ENCODE peak calls at places on chromosome 18, in ten cellular contexts. One of them, this sample, is unnamed.

GRCh38 chr18:934518-935123 is 29.9 kb downstream of the ADCYAP1 start:
- DNase-seq in aorta: no peak
- DNase-seq in foreskin fibroblast: no peak
- DNase-seq in esophagus squamous epithelium: no peak
- DNase-seq in DND-41: no peak
- DNase-seq in BJ: no peak
- DNase-seq in Peyer's patch: no peak
- DNase-seq in mammary epithelial cell: no peak
- DNase-seq in SJSA1: no peak
- DNase-seq in left ventricle myocardium inferior: no peak
- DNase-seq in this sample: no peak

GRCh38 chr18:34875150-34875549 is 165.1 kb downstream of the DTNA start:
- DNase-seq in SJSA1: no peak
- DNase-seq in foreskin fibroblast: no peak
- DNase-seq in aorta: no peak
- DNase-seq in DND-41: no peak
- DNase-seq in Peyer's patch: no peak
- DNase-seq in BJ: no peak
- DNase-seq in left ventricle myocardium inferior: no peak
- DNase-seq in esophagus squamous epithelium: no peak
- DNase-seq in mammary epithelial cell: no peak
- DNase-seq in this sample: no peak

GRCh38 chr18:36460324-36460850 is 162.9 kb downstream of the FHOD3 start:
- DNase-seq in Peyer's patch: no peak
- DNase-seq in SJSA1: no peak
- DNase-seq in left ventricle myocardium inferior: no peak
- DNase-seq in mammary epithelial cell: no peak
- DNase-seq in foreskin fibroblast: no peak
- DNase-seq in DND-41: no peak
- DNase-seq in aorta: no peak
- DNase-seq in BJ: no peak
- DNase-seq in esophagus squamous epithelium: no peak
- DNase-seq in this sample: no peak

GRCh38 chr18:75638597-75639467 is 211.3 kb upstream of the SMIM21 start:
- DNase-seq in aorta: no peak
- DNase-seq in DND-41: no peak
- DNase-seq in SJSA1: peak; percentile 84
- DNase-seq in esophagus squamous epithelium: no peak
- DNase-seq in foreskin fibroblast: peak; percentile 52
- DNase-seq in Peyer's patch: no peak
- DNase-seq in mammary epithelial cell: no peak
- DNase-seq in BJ: peak; percentile 25
- DNase-seq in left ventricle myocardium inferior: peak; percentile 33
- DNase-seq in this sample: peak; percentile 64

GRCh38 chr18:79523738-79524180 is 128.0 kb downstream of the NFATC1 start:
- DNase-seq in esophagus squamous epithelium: no peak
- DNase-seq in SJSA1: no peak
- DNase-seq in foreskin fibroblast: no peak
- DNase-seq in DND-41: peak; percentile 73
- DNase-seq in mammary epithelial cell: no peak
- DNase-seq in BJ: no peak
- DNase-seq in aorta: peak; percentile 48
- DNase-seq in Peyer's patch: peak; percentile 94
- DNase-seq in left ventricle myocardium inferior: no peak
- DNase-seq in this sample: no peak

GRCh38 chr18:7084080-7084765 is 33.4 kb downstream of the LAMA1 start:
- DNase-seq in Peyer's patch: no peak
- DNase-seq in left ventricle myocardium inferior: no peak
- DNase-seq in foreskin fibroblast: peak; percentile 21
- DNase-seq in BJ: peak; percentile 24
- DNase-seq in aorta: no peak
- DNase-seq in mammary epithelial cell: peak; percentile 68
- DNase-seq in SJSA1: no peak
- DNase-seq in esophagus squamous epithelium: no peak
- DNase-seq in DND-41: no peak
- DNase-seq in this sample: peak; percentile 70

GRCh38 chr18:36580874-36581750 is 247.7 kb downstream of the TPGS2 start:
- DNase-seq in esophagus squamous epithelium: no peak
- DNase-seq in foreskin fibroblast: peak; percentile 75
- DNase-seq in mammary epithelial cell: peak; percentile 71
- DNase-seq in BJ: peak; percentile 78
- DNase-seq in SJSA1: peak; percentile 19
- DNase-seq in Peyer's patch: no peak
- DNase-seq in left ventricle myocardium inferior: no peak
- DNase-seq in DND-41: no peak
- DNase-seq in aorta: no peak
- DNase-seq in this sample: peak; percentile 63

GRCh38 chr18:3380384-3380961 is 69.5 kb upstream of the TGIF1 start:
- DNase-seq in mammary epithelial cell: peak; percentile 82
- DNase-seq in Peyer's patch: no peak
- DNase-seq in aorta: no peak
- DNase-seq in SJSA1: peak; percentile 31
- DNase-seq in foreskin fibroblast: no peak
- DNase-seq in BJ: no peak
- DNase-seq in DND-41: no peak
- DNase-seq in esophagus squamous epithelium: no peak
- DNase-seq in left ventricle myocardium inferior: no peak
- DNase-seq in this sample: peak; percentile 25

GRCh38 chr18:5294618-5295230 is 802 bp downstream of the ZBTB14 start:
- DNase-seq in Peyer's patch: peak; percentile 77
- DNase-seq in mammary epithelial cell: peak; percentile 47
- DNase-seq in foreskin fibroblast: no peak
- DNase-seq in SJSA1: peak; percentile 67
- DNase-seq in aorta: peak; percentile 79
- DNase-seq in BJ: no peak
- DNase-seq in left ventricle myocardium inferior: peak; percentile 56
- DNase-seq in esophagus squamous epithelium: peak; percentile 37
- DNase-seq in DND-41: peak; percentile 71
- DNase-seq in this sample: peak; percentile 58

GRCh38 chr18:59897321-59897954 is 2.4 kb upstream of the PMAIP1 start:
- DNase-seq in DND-41: no peak
- DNase-seq in Peyer's patch: no peak
- DNase-seq in BJ: no peak
- DNase-seq in aorta: no peak
- DNase-seq in left ventricle myocardium inferior: no peak
- DNase-seq in SJSA1: no peak
- DNase-seq in mammary epithelial cell: no peak
- DNase-seq in esophagus squamous epithelium: no peak
- DNase-seq in foreskin fibroblast: no peak
- DNase-seq in this sample: no peak

GRCh38 chr18:50283469-50284209 is 2.3 kb upstream of the MBD1 start:
- DNase-seq in aorta: no peak
- DNase-seq in left ventricle myocardium inferior: no peak
- DNase-seq in DND-41: no peak
- DNase-seq in mammary epithelial cell: no peak
- DNase-seq in esophagus squamous epithelium: no peak
- DNase-seq in SJSA1: no peak
- DNase-seq in foreskin fibroblast: no peak
- DNase-seq in BJ: no peak
- DNase-seq in Peyer's patch: no peak
- DNase-seq in this sample: no peak

GRCh38 chr18:1530650-1531049 is 626.0 kb downstream of the ADCYAP1 start:
- DNase-seq in DND-41: no peak
- DNase-seq in SJSA1: no peak
- DNase-seq in Peyer's patch: no peak
- DNase-seq in aorta: no peak
- DNase-seq in foreskin fibroblast: no peak
- DNase-seq in left ventricle myocardium inferior: no peak
- DNase-seq in esophagus squamous epithelium: no peak
- DNase-seq in BJ: no peak
- DNase-seq in mammary epithelial cell: no peak
- DNase-seq in this sample: no peak

GRCh38 chr18:3624546-3624817 is 174.5 kb downstream of the TGIF1 start:
- DNase-seq in esophagus squamous epithelium: no peak
- DNase-seq in BJ: no peak
- DNase-seq in Peyer's patch: no peak
- DNase-seq in aorta: no peak
- DNase-seq in left ventricle myocardium inferior: no peak
- DNase-seq in foreskin fibroblast: no peak
- DNase-seq in mammary epithelial cell: no peak
- DNase-seq in DND-41: no peak
- DNase-seq in SJSA1: no peak
- DNase-seq in this sample: no peak

GRCh38 chr18:79326413-79327198 is 69.1 kb upstream of the NFATC1 start:
- DNase-seq in BJ: no peak
- DNase-seq in aorta: no peak
- DNase-seq in esophagus squamous epithelium: no peak
- DNase-seq in left ventricle myocardium inferior: no peak
- DNase-seq in Peyer's patch: no peak
- DNase-seq in SJSA1: no peak
- DNase-seq in foreskin fibroblast: peak; percentile 40
- DNase-seq in DND-41: no peak
- DNase-seq in mammary epithelial cell: no peak
- DNase-seq in this sample: no peak

GRCh38 chr18:48933578-48934399 is 17.0 kb downstream of the SMAD7 start:
- DNase-seq in DND-41: peak; percentile 32
- DNase-seq in foreskin fibroblast: no peak
- DNase-seq in SJSA1: peak; percentile 85
- DNase-seq in BJ: no peak
- DNase-seq in mammary epithelial cell: peak; percentile 62
- DNase-seq in aorta: no peak
- DNase-seq in Peyer's patch: no peak
- DNase-seq in left ventricle myocardium inferior: no peak
- DNase-seq in esophagus squamous epithelium: no peak
- DNase-seq in this sample: peak; percentile 6

GRCh38 chr18:476368-476767 is 24.1 kb downstream of the COLEC12 start:
- DNase-seq in left ventricle myocardium inferior: no peak
- DNase-seq in aorta: no peak
- DNase-seq in DND-41: no peak
- DNase-seq in Peyer's patch: no peak
- DNase-seq in BJ: no peak
- DNase-seq in esophagus squamous epithelium: no peak
- DNase-seq in foreskin fibroblast: no peak
- DNase-seq in SJSA1: no peak
- DNase-seq in mammary epithelial cell: no peak
- DNase-seq in this sample: no peak

GRCh38 chr18:63410792-63411191 is 11.5 kb downstream of the VPS4B start:
- DNase-seq in DND-41: no peak
- DNase-seq in aorta: no peak
- DNase-seq in BJ: no peak
- DNase-seq in mammary epithelial cell: peak; percentile 80
- DNase-seq in foreskin fibroblast: peak; percentile 61
- DNase-seq in left ventricle myocardium inferior: no peak
- DNase-seq in esophagus squamous epithelium: no peak
- DNase-seq in SJSA1: peak; percentile 5
- DNase-seq in Peyer's patch: peak; percentile 58
- DNase-seq in this sample: peak; percentile 50

GRCh38 chr18:76339246-76339620 is 155.8 kb downstream of the ZNF516 start:
- DNase-seq in aorta: no peak
- DNase-seq in SJSA1: no peak
- DNase-seq in foreskin fibroblast: no peak
- DNase-seq in left ventricle myocardium inferior: no peak
- DNase-seq in DND-41: no peak
- DNase-seq in esophagus squamous epithelium: no peak
- DNase-seq in BJ: no peak
- DNase-seq in Peyer's patch: no peak
- DNase-seq in mammary epithelial cell: peak; percentile 22
- DNase-seq in this sample: peak; percentile 14

GRCh38 chr18:54296017-54296416 is 26.7 kb downstream of the POLI start:
- DNase-seq in SJSA1: no peak
- DNase-seq in BJ: no peak
- DNase-seq in left ventricle myocardium inferior: no peak
- DNase-seq in foreskin fibroblast: no peak
- DNase-seq in Peyer's patch: no peak
- DNase-seq in esophagus squamous epithelium: no peak
- DNase-seq in aorta: no peak
- DNase-seq in mammary epithelial cell: no peak
- DNase-seq in DND-41: no peak
- DNase-seq in this sample: peak; percentile 46

GRCh38 chr18:58865714-58866113 is 1.0 kb downstream of the ZNF532 start:
- DNase-seq in SJSA1: no peak
- DNase-seq in mammary epithelial cell: no peak
- DNase-seq in Peyer's patch: no peak
- DNase-seq in aorta: no peak
- DNase-seq in DND-41: no peak
- DNase-seq in BJ: no peak
- DNase-seq in esophagus squamous epithelium: no peak
- DNase-seq in foreskin fibroblast: no peak
- DNase-seq in left ventricle myocardium inferior: no peak
- DNase-seq in this sample: no peak
- H3K4me3 ChIP-seq in SJSA1: no peak overlapping the region
- H3K4me3 ChIP-seq in mammary epithelial cell: no peak overlapping the region
- H3K4me3 ChIP-seq in Peyer's patch: no peak overlapping the region
- H3K4me3 ChIP-seq in aorta: no peak overlapping the region
- H3K4me3 ChIP-seq in DND-41: no peak overlapping the region
- H3K4me3 ChIP-seq in BJ: peak overlapping the region; percentile 4
- H3K4me3 ChIP-seq in esophagus squamous epithelium: peak overlapping the region; percentile 3
- H3K4me3 ChIP-seq in foreskin fibroblast: peak overlapping the region; percentile 55
- H3K4me3 ChIP-seq in left ventricle myocardium inferior: peak overlapping the region; percentile 73
- H3K4me3 ChIP-seq in this sample: peak overlapping the region; percentile 9

GRCh38 chr18:11713756-11714155 is 24.7 kb downstream of the GNAL start:
- DNase-seq in BJ: no peak
- DNase-seq in foreskin fibroblast: no peak
- DNase-seq in esophagus squamous epithelium: no peak
- DNase-seq in SJSA1: no peak
- DNase-seq in aorta: no peak
- DNase-seq in mammary epithelial cell: no peak
- DNase-seq in left ventricle myocardium inferior: no peak
- DNase-seq in Peyer's patch: no peak
- DNase-seq in DND-41: no peak
- DNase-seq in this sample: no peak
- H3K4me3 ChIP-seq in BJ: no peak overlapping the region
- H3K4me3 ChIP-seq in foreskin fibroblast: no peak overlapping the region
- H3K4me3 ChIP-seq in esophagus squamous epithelium: no peak overlapping the region
- H3K4me3 ChIP-seq in SJSA1: no peak overlapping the region
- H3K4me3 ChIP-seq in aorta: no peak overlapping the region
- H3K4me3 ChIP-seq in mammary epithelial cell: peak overlapping the region; percentile 31
- H3K4me3 ChIP-seq in left ventricle myocardium inferior: no peak overlapping the region
- H3K4me3 ChIP-seq in Peyer's patch: no peak overlapping the region
- H3K4me3 ChIP-seq in DND-41: no peak overlapping the region
- H3K4me3 ChIP-seq in this sample: no peak overlapping the region

DNA sequence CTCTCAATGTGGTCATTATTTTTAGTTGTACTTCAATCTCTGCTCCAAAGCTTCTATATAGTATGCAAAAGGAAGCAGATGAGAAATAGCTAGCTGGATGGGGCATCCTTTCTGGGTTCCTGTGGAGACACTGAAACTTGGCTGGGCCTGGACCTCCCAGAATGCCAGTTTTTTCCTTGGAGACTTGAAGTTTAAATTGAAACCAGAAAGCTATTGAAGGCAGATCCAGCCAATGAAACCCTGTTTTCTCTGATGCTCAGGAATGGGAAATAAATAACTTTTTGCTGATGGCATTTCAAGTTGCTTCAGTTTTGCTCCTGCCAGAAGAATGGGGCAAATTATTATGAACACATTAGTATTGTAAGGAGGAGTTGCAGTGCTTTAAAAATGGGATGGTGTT is 2.9 kb downstream of the SETBP1 start:
- DNase-seq in SJSA1: peak; percentile 50
- DNase-seq in esophagus squamous epithelium: no peak
- DNase-seq in aorta: no peak
- DNase-seq in Peyer's patch: no peak
- DNase-seq in left ventricle myocardium inferior: no peak
- DNase-seq in BJ: no peak
- DNase-seq in DND-41: no peak
- DNase-seq in mammary epithelial cell: no peak
- DNase-seq in foreskin fibroblast: no peak
- DNase-seq in this sample: no peak
- H3K4me3 ChIP-seq in SJSA1: no peak overlapping the region
- H3K4me3 ChIP-seq in esophagus squamous epithelium: peak overlapping the region; percentile 92
- H3K4me3 ChIP-seq in aorta: no peak overlapping the region
- H3K4me3 ChIP-seq in Peyer's patch: no peak overlapping the region
- H3K4me3 ChIP-seq in left ventricle myocardium inferior: no peak overlapping the region
- H3K4me3 ChIP-seq in BJ: no peak overlapping the region
- H3K4me3 ChIP-seq in DND-41: no peak overlapping the region
- H3K4me3 ChIP-seq in mammary epithelial cell: no peak overlapping the region
- H3K4me3 ChIP-seq in foreskin fibroblast: peak overlapping the region; percentile 2
- H3K4me3 ChIP-seq in this sample: no peak overlapping the region

GRCh38 chr18:41940506-41941215 is 14.4 kb upstream of the PIK3C3 start:
- DNase-seq in mammary epithelial cell: peak; percentile 72
- DNase-seq in left ventricle myocardium inferior: no peak
- DNase-seq in BJ: peak; percentile 81
- DNase-seq in foreskin fibroblast: peak; percentile 89
- DNase-seq in SJSA1: peak; percentile 37
- DNase-seq in Peyer's patch: no peak
- DNase-seq in esophagus squamous epithelium: no peak
- DNase-seq in aorta: no peak
- DNase-seq in DND-41: no peak
- DNase-seq in this sample: peak; percentile 91
- H3K4me3 ChIP-seq in mammary epithelial cell: no peak overlapping the region
- H3K4me3 ChIP-seq in left ventricle myocardium inferior: no peak overlapping the region
- H3K4me3 ChIP-seq in BJ: no peak overlapping the region
- H3K4me3 ChIP-seq in foreskin fibroblast: no peak overlapping the region
- H3K4me3 ChIP-seq in SJSA1: no peak overlapping the region
- H3K4me3 ChIP-seq in Peyer's patch: no peak overlapping the region
- H3K4me3 ChIP-seq in esophagus squamous epithelium: no peak overlapping the region
- H3K4me3 ChIP-seq in aorta: no peak overlapping the region
- H3K4me3 ChIP-seq in DND-41: no peak overlapping the region
- H3K4me3 ChIP-seq in this sample: no peak overlapping the region

This sample was measured in fibroblast of pulmonary artery.